ENCODE peak calls at places on chromosome 17, in four cellular contexts. P is PC-9, E is HCT116, W is PC-3. B is an unnamed sample.

GRCh38 chr17:18177137-18177536 is 6.5 kb upstream of the ALKBH5 start:
- DNase-seq in P (no peak), E (no peak), W (no peak), B (no peak)

GRCh38 chr17:76054112-76054476 is 18.2 kb downstream of the SRP68 start:
- DNase-seq in P (peak; percentile 46), E (peak; percentile 76), W (peak; percentile 83), B (no peak)

GRCh38 chr17:34254651-34255380 is at the start of gene CCL2:
- DNase-seq in P (peak; percentile 1), E (no peak), W (no peak), B (peak; percentile 85)

GRCh38 chr17:56011406-56012131 is 141.7 kb upstream of the ANKFN1 start:
- DNase-seq in P (no peak), E (no peak), W (no peak), B (no peak)

GRCh38 chr17:59406808-59407381 is 75.4 kb downstream of the YPEL2 start:
- DNase-seq in P (peak; percentile 56), E (no peak), W (peak; percentile 33), B (no peak)

GRCh38 chr17:40532520-40533253 is 31.3 kb upstream of the TNS4 start:
- DNase-seq in P (no peak), E (no peak), W (no peak), B (no peak)

GRCh38 chr17:9676742-9677387 is 31.5 kb downstream of the USP43 start:
- DNase-seq in P (peak; percentile 83), E (peak; percentile 91), W (peak; percentile 94), B (no peak)

GRCh38 chr17:47099451-47099986 is 89.6 kb downstream of the CDC27 start:
- DNase-seq in P (no peak), E (no peak), W (no peak), B (no peak)

GRCh38 chr17:27921599-27921998 is 28.4 kb upstream of the LYRM9 start:
- DNase-seq in P (no peak), E (no peak), W (no peak), B (no peak)

GRCh38 chr17:81551458-81552243 is 502 bp downstream of the FAAP100 start:
- DNase-seq in P (peak; percentile 35), E (no peak), W (peak; percentile 22), B (peak; percentile 40)

GRCh38 chr17:78132086-78132676 is 1.6 kb downstream of the TMC8 start:
- DNase-seq in P (peak; percentile 76), E (no peak), W (peak; percentile 66), B (peak; percentile 77)

GRCh38 chr17:3213587-3213986 is 6.1 kb downstream of the OR1A1 start:
- DNase-seq in P (no peak), E (peak; percentile 31), W (no peak), B (peak; percentile 58)

GRCh38 chr17:80832266-80832676 is 159.4 kb upstream of the CHMP6 start:
- DNase-seq in P (no peak), E (no peak), W (peak; percentile 12), B (peak; percentile 71)

GRCh38 chr17:61009619-61010018 is 332.0 kb downstream of the BCAS3 start:
- DNase-seq in P (no peak), E (no peak), W (no peak), B (no peak)

GRCh38 chr17:75783803-75784472 is 668 bp upstream of the UNK start:
- DNase-seq in P (no peak), E (no peak), W (no peak), B (peak; percentile 38)

GRCh38 chr17:46173153-46173552 is 20.1 kb downstream of the KANSL1 start:
- DNase-seq in P (no peak), E (no peak), W (no peak), B (no peak)

GRCh38 chr17:62984801-62985200 is 18.8 kb downstream of the TANC2 start:
- DNase-seq in P (no peak), E (no peak), W (no peak), B (no peak)

GRCh38 chr17:79648181-79648831 is 37.5 kb upstream of the RBFOX3 start:
- DNase-seq in P (no peak), E (no peak), W (no peak), B (no peak)

GRCh38 chr17:57665128-57665527 is 80.0 kb downstream of the CCDC182 start:
- DNase-seq in P (no peak), E (no peak), W (no peak), B (peak; percentile 32)

GRCh38 chr17:14744716-14745115 is 443.8 kb downstream of the HS3ST3B1 start:
- DNase-seq in P (no peak), E (no peak), W (peak; percentile 48), B (no peak)

GRCh38 chr17:30950669-30951399 is 20.0 kb upstream of the RNF135 start:
- DNase-seq in P (no peak), E (no peak), W (peak; percentile 46), B (no peak)

GRCh38 chr17:10768766-10769383 is 35.0 kb downstream of the TMEM238L start:
- DNase-seq in P (no peak), E (no peak), W (no peak), B (no peak)

GRCh38 chr17:12673788-12674187 is 8.1 kb downstream of the MYOCD start:
- DNase-seq in P (no peak), E (no peak), W (no peak), B (no peak)

GRCh38 chr17:20948984-20949777 is 93.6 kb downstream of the USP22 start:
- DNase-seq in P (no peak), E (no peak), W (no peak), B (no peak)

GRCh38 chr17:20941872-20942271 is 100.9 kb downstream of the USP22 start:
- DNase-seq in P (no peak), E (no peak), W (no peak), B (no peak)

DNA sequence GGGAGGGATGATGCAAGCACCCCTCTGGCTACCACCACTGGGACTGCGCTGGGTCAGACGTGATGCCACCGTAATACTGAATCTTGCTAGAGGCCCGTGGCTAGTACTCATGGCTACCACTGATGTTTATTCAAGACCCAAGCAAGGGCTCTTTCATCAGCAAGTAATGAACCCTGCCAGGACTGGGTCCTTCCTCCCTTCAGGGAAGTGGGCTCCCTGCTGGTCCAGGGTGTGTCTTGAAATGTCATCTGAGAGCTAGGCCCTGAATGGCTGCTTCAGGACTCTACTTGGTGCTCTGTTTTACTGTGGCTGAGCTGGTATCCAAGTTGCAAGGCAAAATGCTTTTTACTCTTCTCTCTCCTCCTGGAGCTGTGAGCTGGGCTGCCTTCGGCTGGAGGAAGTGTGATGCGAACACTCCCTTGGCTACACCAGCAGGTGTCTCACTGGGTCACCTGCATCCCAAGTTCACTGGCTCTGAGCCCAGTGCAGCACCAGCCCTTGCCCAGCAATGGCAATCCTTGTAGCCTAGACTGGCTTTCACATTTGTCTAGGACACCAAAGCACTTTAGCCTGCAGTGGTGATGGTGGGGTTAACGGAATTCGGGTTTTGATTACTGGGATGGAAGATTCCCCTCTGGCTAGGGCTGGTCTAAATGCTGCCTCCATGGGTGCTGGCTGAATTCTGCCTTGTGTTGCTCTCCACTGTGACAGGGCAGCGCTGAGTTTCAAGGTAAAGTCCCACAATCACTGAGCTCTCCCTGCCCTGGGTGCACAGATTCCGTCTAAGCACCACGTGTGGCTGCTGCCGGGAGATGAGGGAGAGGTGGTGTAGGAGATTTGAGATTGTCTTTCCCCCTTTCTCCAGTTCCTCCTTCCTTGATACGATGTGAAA is 98.6 kb downstream of the USP22 start:
- DNase-seq in P (peak; percentile 66), E (peak; percentile 36), W (peak; percentile 83), B (peak; percentile 87)
- TF ChIP-seq CTCF in P (peak; percentile 68), E (peak; percentile 78), W (peak; percentile 84), B (peak; percentile 66)

GRCh38 chr17:948284-948852 is 31.2 kb downstream of the NXN start:
- DNase-seq in P (no peak), E (no peak), W (no peak), B (peak; percentile 83)
- H3K9me2 ChIP-seq in P (no peaks in the 10 kb centered on the region), E (no peaks in the 10 kb centered on the region), W (no peaks in the 10 kb centered on the region), B (no peaks in the 10 kb centered on the region)

GRCh38 chr17:48294989-48295892 is 134.8 kb downstream of the SKAP1 start:
- DNase-seq in P (no peak), E (no peak), W (peak; percentile 63), B (no peak)

GRCh38 chr17:48294193-48294909 is 135.7 kb downstream of the SKAP1 start:
- DNase-seq in P (no peak), E (no peak), W (no peak), B (no peak)

GRCh38 chr17:48290378-48290777 is 139.6 kb downstream of the SKAP1 start:
- DNase-seq in P (no peak), E (no peak), W (peak; percentile 18), B (peak; percentile 28)

GRCh38 chr17:48296453-48296852 is 133.6 kb downstream of the SKAP1 start:
- DNase-seq in P (no peak), E (no peak), W (no peak), B (no peak)

DNA sequence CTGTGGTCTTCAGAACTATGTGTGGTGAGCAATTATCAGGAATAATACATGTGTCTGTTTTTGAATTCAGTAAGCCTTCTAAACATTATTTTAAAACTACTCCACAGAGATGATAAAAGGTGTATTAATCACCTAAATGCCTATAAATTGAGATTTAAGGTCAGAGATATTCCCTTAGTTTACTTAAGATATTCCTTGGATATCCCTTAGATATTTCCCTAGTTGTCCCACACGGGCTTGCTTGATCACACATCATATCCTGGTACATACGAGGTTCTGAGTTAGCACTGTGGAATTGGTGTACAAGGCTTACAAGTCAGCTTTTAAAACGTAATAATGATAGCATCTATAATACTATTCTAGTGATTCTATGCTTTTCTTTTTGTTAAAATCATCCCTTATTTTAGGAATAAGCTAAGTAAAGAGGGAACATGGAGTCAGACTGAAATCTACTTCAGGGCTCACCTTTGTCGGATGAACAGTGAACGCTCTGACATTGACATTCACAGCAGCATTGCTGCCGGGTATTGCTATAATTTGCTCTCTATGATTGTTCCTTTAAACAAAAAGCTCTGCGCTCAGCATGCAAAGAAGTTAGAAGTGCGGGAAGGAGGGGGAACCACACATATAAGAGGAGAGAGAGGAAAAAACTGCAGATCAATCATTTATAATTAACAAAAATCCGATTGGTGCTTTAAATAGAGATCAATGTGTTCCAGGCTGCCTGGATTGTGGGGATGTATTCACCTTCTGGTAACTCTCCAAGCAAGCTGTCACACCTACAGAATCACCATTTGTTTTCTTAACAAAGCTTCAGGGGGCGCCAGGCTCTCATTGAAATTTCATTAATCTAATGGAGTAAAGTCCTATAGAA is 136.5 kb downstream of the SKAP1 start:
- DNase-seq in P (no peak), E (no peak), W (no peak), B (peak; percentile 41)
- TF ChIP-seq CTCF in P (no peak), E (no peak), W (peak; percentile 32), B (peak; percentile 23)

GRCh38 chr17:49204521-49204920 is 5.9 kb downstream of the GNGT2 start:
- DNase-seq in P (no peak), E (no peak), W (no peak), B (no peak)

GRCh38 chr17:49203796-49204195 is 6.6 kb downstream of the GNGT2 start:
- DNase-seq in P (no peak), E (no peak), W (no peak), B (no peak)

GRCh38 chr17:49198206-49198605 is 12.2 kb downstream of the GNGT2 start:
- DNase-seq in P (no peak), E (no peak), W (no peak), B (no peak)

GRCh38 chr17:49200423-49201083 is 9.8 kb downstream of the GNGT2 start:
- DNase-seq in P (no peak), E (no peak), W (no peak), B (no peak)

DNA sequence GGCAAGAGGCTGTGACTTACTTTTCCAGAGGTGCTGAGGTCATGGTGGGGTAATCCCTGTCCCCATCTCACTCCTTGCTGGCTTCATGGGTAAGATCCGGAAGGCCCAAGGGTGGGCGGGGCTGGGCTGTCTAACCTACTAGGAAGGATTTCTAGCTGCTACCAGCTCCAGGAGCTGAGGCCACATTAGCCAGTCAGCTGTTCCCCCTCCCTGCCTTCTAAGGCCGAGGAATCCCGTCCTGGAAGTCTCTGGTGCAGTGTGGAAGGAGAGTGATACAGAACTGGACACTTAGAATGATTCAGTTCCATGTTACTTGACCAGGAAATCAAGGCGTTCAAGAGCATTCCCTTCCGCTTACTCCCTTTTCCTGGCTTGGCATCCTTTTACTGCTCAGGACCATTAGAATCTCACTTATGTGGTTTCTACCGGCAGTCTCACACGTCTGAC is 8.9 kb downstream of the GNGT2 start:
- DNase-seq in P (no peak), E (no peak), W (no peak), B (no peak)
- H3K9me2 ChIP-seq in P (no peaks in the 10 kb centered on the region), E (no peaks in the 10 kb centered on the region), W (no peaks in the 10 kb centered on the region), B (peaks cover 4% of the 10 kb centered on the region)